ENCODE peak calls at places on chromosomes 4 and X, in seven cellular contexts. V is hepatocyte, F is GM23248, O is fibroblast of lung, J is body of pancreas, I is right atrium auricular region, Q is GM23338. U is an unnamed sample. For H3K4me1, the result is how much of the 10 kb centered on the place peaks cover.

GRCh38 chr4:76003015-76003414 is 4.3 kb downstream of the CXCL9 start:
- DNase-seq in Q (no peak), V (no peak), F (no peak), J (no peak), O (no peak), I (no peak), U (no peak)

GRCh38 chr4:146192060-146192459 is 16.5 kb downstream of the LSM6 start:
- DNase-seq in I (no peak), O (no peak), V (peak), Q (peak), J (no peak), F (peak), U (peak)

GRCh38 chr4:124322234-124322831 is 390.2 kb downstream of the ANKRD50 start:
- DNase-seq in Q (peak), V (peak), J (no peak), F (peak), O (peak), I (no peak), U (peak)

GRCh38 chr4:77777135-77777777 is 41.9 kb downstream of the CNOT6L start:
- DNase-seq in O (peak), Q (no peak), I (no peak), F (peak), J (no peak), V (no peak), U (no peak)

GRCh38 chr4:1105067-1105466 is 8.3 kb downstream of the RNF212 start:
- DNase-seq in Q (no peak), V (no peak), F (no peak), I (no peak), O (no peak), J (no peak), U (no peak)

GRCh38 chr4:64784125-64784524 is 374.9 kb upstream of the TECRL start:
- DNase-seq in F (peak), V (no peak), O (peak), I (no peak), J (no peak), Q (peak), U (no peak)

GRCh38 chrX:153638436-153639176 is 8.4 kb upstream of the DUSP9 start:
- DNase-seq in J (no peak), O (no peak), V (peak), Q (no peak), I (no peak), F (no peak), U (no peak)

GRCh38 chr4:41067369-41067768 is 147.0 kb downstream of the APBB2 start:
- DNase-seq in I (no peak), O (no peak), F (peak), J (no peak), V (peak), Q (no peak), U (no peak)

GRCh38 chrX:134622056-134622812 is 36.0 kb downstream of the PLAC1 start:
- DNase-seq in O (peak), F (peak), V (peak), J (no peak), I (no peak), Q (peak), U (no peak)

GRCh38 chrX:74779175-74779574 is 146.1 kb downstream of the NEXMIF start:
- DNase-seq in O (no peak), F (peak), I (no peak), Q (peak), V (no peak), J (no peak), U (no peak)

GRCh38 chr4:82787342-82787741 is 11.3 kb downstream of the SCD5 start:
- DNase-seq in Q (no peak), O (peak), F (peak), I (peak), J (no peak), V (no peak), U (no peak)

GRCh38 chr4:6409381-6409780 is 63.0 kb downstream of the PPP2R2C start:
- DNase-seq in F (no peak), V (no peak), I (no peak), J (no peak), O (no peak), Q (no peak), U (no peak)

GRCh38 chrX:8346060-8346459 is 118.6 kb upstream of the VCX3B start:
- DNase-seq in Q (no peak), J (no peak), V (no peak), F (no peak), O (no peak), I (no peak), U (no peak)

GRCh38 chr4:3207531-3208037 is 41.4 kb upstream of the MSANTD1 start:
- DNase-seq in F (peak), Q (no peak), I (no peak), O (no peak), V (peak), J (no peak), U (no peak)

GRCh38 chr4:181860157-181860556 is 383.0 kb upstream of the TENM3 start:
- DNase-seq in V (no peak), J (no peak), Q (no peak), I (no peak), F (peak), O (peak), U (no peak)

GRCh38 chr4:48470570-48470969 is 12.6 kb upstream of the SLC10A4 start:
- DNase-seq in O (peak), Q (no peak), V (no peak), J (no peak), I (no peak), F (peak), U (no peak)

GRCh38 chr4:188403272-188403671 is 264.0 kb downstream of the TRIML1 start:
- DNase-seq in Q (peak), O (no peak), V (no peak), J (no peak), F (no peak), I (no peak), U (no peak)

GRCh38 chrX:2327423-2327822 is 173.4 kb downstream of the DHRSX start:
- DNase-seq in V (no peak), O (no peak), F (no peak), I (no peak), Q (no peak), J (no peak), U (no peak)

GRCh38 chrX:6223516-6223915 is 5.2 kb downstream of the NLGN4X start:
- DNase-seq in V (no peak), J (no peak), F (no peak), I (no peak), Q (no peak), O (peak), U (no peak)

GRCh38 chr4:48602222-48602621 is 112.2 kb downstream of the ZAR1 start:
- DNase-seq in J (no peak), O (peak), V (no peak), I (no peak), F (peak), Q (no peak), U (no peak)

GRCh38 chr4:72858328-72858727 is 211.2 kb downstream of the COX18 start:
- DNase-seq in J (no peak), O (peak), F (peak), Q (no peak), V (peak), I (no peak), U (no peak)

GRCh38 chrX:8760021-8760420 is 28.1 kb upstream of the ANOS1 start:
- DNase-seq in I (no peak), J (no peak), V (no peak), O (peak), F (peak), Q (no peak), U (no peak)

GRCh38 chrX:1453390-1453783 is 678 bp upstream of the ASMTL start:
- DNase-seq in O (no peak), J (no peak), V (no peak), Q (no peak), F (no peak), I (no peak), U (no peak)

GRCh38 chr4:135238940-135239339 is 1037.4 kb upstream of the PABPC4L start:
- DNase-seq in F (no peak), J (no peak), Q (no peak), V (no peak), O (peak), I (no peak), U (no peak)

GRCh38 chr4:1345905-1346780 is 865 bp upstream of the UVSSA start:
- DNase-seq in J (peak), F (peak), V (peak), O (peak), I (peak), Q (peak), U (peak)

GRCh38 chr4:176920694-176921093 is 128.0 kb upstream of the VEGFC start:
- DNase-seq in J (no peak), Q (no peak), V (no peak), I (no peak), O (peak), F (peak), U (no peak)

GRCh38 chr4:3767569-3768288 is 1.5 kb downstream of the ADRA2C start:
- DNase-seq in V (peak), O (peak), F (no peak), I (no peak), Q (peak), J (peak), U (peak)

GRCh38 chrX:95351089-95351488 is 1333.6 kb upstream of the DIAPH2 start:
- DNase-seq in O (no peak), V (no peak), J (no peak), Q (no peak), I (no peak), F (no peak), U (no peak)

GRCh38 chr4:47500776-47501175 is 15.7 kb downstream of the ATP10D start:
- DNase-seq in J (no peak), I (no peak), Q (no peak), O (no peak), F (no peak), V (no peak), U (no peak)

GRCh38 chr4:169225058-169225751 is 45.6 kb downstream of the SH3RF1 start:
- DNase-seq in Q (no peak), F (peak), I (no peak), J (no peak), V (peak), O (peak), U (no peak)

GRCh38 chrX:103362504-103362903 is 6.2 kb downstream of the TCEAL9 start:
- DNase-seq in I (no peak), Q (peak), F (peak), V (no peak), J (no peak), O (peak), U (peak)

GRCh38 chr4:109462802-109463201 is 29.2 kb downstream of the SEC24B start:
- DNase-seq in O (no peak), V (no peak), J (no peak), Q (no peak), F (peak), I (no peak), U (no peak)

GRCh38 chr4:8858925-8859210 is 12.8 kb downstream of the HMX1 start:
- DNase-seq in I (no peak), V (no peak), O (no peak), F (no peak), J (no peak), Q (no peak), U (no peak)

GRCh38 chrX:123580871-123581270 is 152.0 kb downstream of the THOC2 start:
- DNase-seq in O (no peak), V (no peak), J (no peak), Q (no peak), I (no peak), F (no peak), U (no peak)

GRCh38 chr4:8345053-8345945 is 75.7 kb downstream of the HTRA3 start:
- DNase-seq in I (no peak), O (no peak), Q (no peak), J (no peak), V (no peak), F (no peak), U (no peak)

GRCh38 chr4:72006576-72006975 is 25.2 kb upstream of the NPFFR2 start:
- DNase-seq in I (no peak), J (no peak), V (no peak), O (peak), F (peak), Q (no peak), U (no peak)

GRCh38 chr4:113505057-113505456 is 256.5 kb downstream of the CAMK2D start:
- DNase-seq in O (no peak), F (no peak), I (no peak), V (no peak), J (no peak), Q (no peak), U (no peak)

GRCh38 chr4:113502883-113503282 is 258.7 kb downstream of the CAMK2D start:
- DNase-seq in V (no peak), I (no peak), F (no peak), O (no peak), J (no peak), Q (no peak), U (no peak)

GRCh38 chr4:113502476-113502875 is 259.1 kb downstream of the CAMK2D start:
- DNase-seq in Q (no peak), V (no peak), J (no peak), I (no peak), F (peak), O (peak), U (no peak)

GRCh38 chr4:113503691-113504090 is 257.8 kb downstream of the CAMK2D start:
- DNase-seq in J (no peak), O (no peak), I (no peak), V (no peak), F (no peak), Q (no peak), U (no peak)

GRCh38 chr4:113504422-113504821 is 257.1 kb downstream of the CAMK2D start:
- DNase-seq in J (no peak), F (no peak), V (no peak), Q (no peak), O (no peak), I (no peak), U (no peak)
- H3K4me1 ChIP-seq in J (under half), F (under half), V (under half), Q (under half), O (under half), I (under half), U (under half)

DNA sequence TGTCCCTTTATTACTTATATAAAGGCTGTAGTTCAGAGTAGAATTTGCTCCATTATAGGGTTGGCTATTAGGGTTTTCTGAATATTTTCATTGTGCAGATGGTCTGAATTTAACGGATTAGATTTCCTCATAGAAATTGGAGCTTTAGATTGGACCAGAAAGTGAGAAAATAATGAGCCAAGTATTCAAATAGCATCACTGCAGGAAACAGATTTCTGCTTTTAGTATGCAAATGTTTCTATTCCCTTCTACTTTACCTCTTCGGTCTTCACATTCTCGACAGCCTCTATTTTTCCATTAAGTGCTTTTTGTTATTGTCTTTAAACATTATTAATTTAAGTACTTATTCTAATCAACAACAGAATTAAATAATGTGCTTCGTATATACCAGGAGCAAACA is 55.4 kb downstream of the TRIM2 start:
- DNase-seq in J (no peak), Q (peak), V (no peak), F (no peak), O (no peak), I (no peak), U (no peak)
- H3K4me1 ChIP-seq in J (under half), Q (half or more), V (under half), F (under half), O (under half), I (under half), U (under half)

GRCh38 chr4:152106781-152107321 is 346.0 kb upstream of the GATB start:
- DNase-seq in F (peak), J (no peak), V (no peak), O (peak), I (no peak), Q (no peak), U (no peak)
- H3K4me1 ChIP-seq in F (under half), J (under half), V (under half), O (under half), I (under half), Q (under half), U (under half)

GRCh38 chr4:56465599-56466295 is 1.7 kb upstream of the SRP72 start:
- DNase-seq in Q (peak), I (no peak), O (peak), F (peak), J (no peak), V (no peak), U (peak)
- H3K4me1 ChIP-seq in Q (under half), I (under half), O (under half), F (under half), J (under half), V (under half), U (under half)

DNA sequence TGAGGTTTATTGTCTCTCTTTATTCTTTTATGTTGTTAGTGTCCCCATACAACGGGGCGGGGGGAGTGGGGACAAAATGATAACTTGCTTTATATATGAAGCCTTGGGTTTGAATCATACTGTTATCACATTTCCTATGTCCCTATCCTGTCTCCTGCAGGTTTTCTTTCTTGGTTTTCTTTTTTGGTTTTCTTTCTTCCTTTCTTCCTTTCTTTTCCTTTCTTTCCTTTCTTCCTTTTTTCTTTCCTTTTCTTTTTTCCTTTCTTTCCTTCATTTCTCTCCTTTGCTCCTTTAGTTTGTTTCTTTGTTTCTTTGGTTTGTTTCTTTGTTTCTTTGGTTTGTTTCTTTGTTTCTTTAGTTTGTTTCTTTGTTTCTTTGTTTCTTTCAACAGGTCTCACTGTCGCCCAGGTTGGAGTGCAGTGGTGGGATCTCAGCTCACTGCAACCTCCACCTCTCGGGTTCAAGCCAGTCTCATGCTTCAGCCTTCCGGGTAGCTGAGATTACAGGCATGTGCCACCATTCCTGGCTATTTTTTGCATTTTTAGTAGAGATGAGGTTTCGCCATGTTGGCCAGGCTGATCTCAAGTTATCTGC is 4.8 kb downstream of the FMR1 start:
- DNase-seq in Q (no peak), F (no peak), I (no peak), J (no peak), V (no peak), O (no peak), U (no peak)
- H3K4me1 ChIP-seq in Q (under half), F (under half), I (under half), J (under half), V (under half), O (under half), U (under half)